ENCODE peak calls at places on chromosomes 11 and 22, in five cellular contexts. T is IMR-90, R is H9, P is mesenchymal stem cell, J is neuronal stem cell. V is an unnamed sample.
A peak's percentile ranks its signal among the peaks of the same experiment; 100 is the strongest.

GRCh38 chr11:126355324-126355925 is at the start of gene ST3GAL4:
- DNase-seq in R (peak; percentile 90), J (peak; percentile 82), P (peak; percentile 68), T (peak; percentile 52), V (no peak)

GRCh38 chr11:3164138-3164539 is 971 bp downstream of the OSBPL5 start:
- DNase-seq in J (no peak), P (no peak), R (no peak), T (no peak), V (no peak)

GRCh38 chr11:17978553-17979287 is 34.1 kb downstream of the SERGEF start:
- DNase-seq in P (peak; percentile 57), J (peak; percentile 39), R (peak; percentile 75), T (peak; percentile 53), V (peak; percentile 73)

GRCh38 chr22:30823015-30823370 is 128.3 kb downstream of the OSBP2 start:
- DNase-seq in T (no peak), P (no peak), J (no peak), R (peak; percentile 50), V (no peak)

GRCh38 chr22:50292643-50293440 is 14.6 kb downstream of the PLXNB2 start:
- DNase-seq in J (no peak), P (no peak), T (no peak), R (no peak), V (peak; percentile 88)

GRCh38 chr11:396948-397548 is 3.0 kb downstream of the PKP3 start:
- DNase-seq in P (no peak), R (no peak), T (peak; percentile 36), J (no peak), V (peak; percentile 65)

GRCh38 chr11:88482871-88483301 is 145.3 kb upstream of the CTSC start:
- DNase-seq in T (peak; percentile 65), R (no peak), P (no peak), J (no peak), V (peak; percentile 58)

GRCh38 chr11:34650528-34650927 is 29.6 kb downstream of the EHF start:
- DNase-seq in R (no peak), J (no peak), T (peak; percentile 22), P (no peak), V (no peak)

GRCh38 chr22:50268655-50269113 is 1.5 kb downstream of the MAPK11 start:
- DNase-seq in J (no peak), T (no peak), R (no peak), P (no peak), V (no peak)

GRCh38 chr11:65429724-65430405 is 7.3 kb downstream of the NEAT1 start:
- DNase-seq in P (peak; percentile 90), J (no peak), R (no peak), T (peak; percentile 80), V (peak; percentile 77)

GRCh38 chr22:19659805-19660345 is 54.4 kb upstream of the SEPTIN5 start:
- DNase-seq in T (no peak), P (no peak), J (no peak), R (no peak), V (no peak)

GRCh38 chr11:14376920-14377319 is 17.9 kb upstream of the RRAS2 start:
- DNase-seq in J (no peak), R (no peak), T (no peak), P (no peak), V (peak; percentile 28)

GRCh38 chr11:64722141-64723050 is 601 bp downstream of the NRXN2 start:
- DNase-seq in R (no peak), T (no peak), P (no peak), J (no peak), V (no peak)

GRCh38 chr11:113632981-113633380 is 73.1 kb downstream of the TMPRSS5 start:
- DNase-seq in P (no peak), R (no peak), J (no peak), T (no peak), V (no peak)

GRCh38 chr11:122176651-122177050 is 60.6 kb upstream of the BLID start:
- DNase-seq in J (no peak), R (no peak), P (no peak), T (no peak), V (no peak)

GRCh38 chr11:101707477-101707876 is 123.7 kb upstream of the TRPC6 start:
- DNase-seq in J (no peak), R (peak; percentile 32), T (no peak), P (no peak), V (peak; percentile 56)

GRCh38 chr11:101706541-101706940 is 122.7 kb upstream of the TRPC6 start:
- DNase-seq in J (no peak), R (no peak), P (peak; percentile 81), T (peak; percentile 83), V (peak; percentile 81)

GRCh38 chr11:101706015-101706414 is 122.2 kb upstream of the TRPC6 start:
- DNase-seq in T (peak; percentile 54), J (no peak), R (no peak), P (peak; percentile 30), V (no peak)
- H2AK5ac ChIP-seq in T (peak overlapping the region; percentile 84), J (no peak overlapping the region), R (no peak overlapping the region), P (no peak overlapping the region), V (no peak overlapping the region)

GRCh38 chr11:73814812-73815211 is 27.1 kb downstream of the MRPL48 start:
- DNase-seq in T (no peak), P (no peak), R (no peak), J (no peak), V (no peak)

GRCh38 chr11:73818838-73819237 is 31.2 kb downstream of the MRPL48 start:
- DNase-seq in R (no peak), P (peak; percentile 63), T (peak; percentile 55), J (no peak), V (no peak)
- H4K8ac ChIP-seq in R (no peak overlapping the region), P (no peak overlapping the region), T (no peak overlapping the region), J (no peak overlapping the region), V (no peak overlapping the region)

DNA sequence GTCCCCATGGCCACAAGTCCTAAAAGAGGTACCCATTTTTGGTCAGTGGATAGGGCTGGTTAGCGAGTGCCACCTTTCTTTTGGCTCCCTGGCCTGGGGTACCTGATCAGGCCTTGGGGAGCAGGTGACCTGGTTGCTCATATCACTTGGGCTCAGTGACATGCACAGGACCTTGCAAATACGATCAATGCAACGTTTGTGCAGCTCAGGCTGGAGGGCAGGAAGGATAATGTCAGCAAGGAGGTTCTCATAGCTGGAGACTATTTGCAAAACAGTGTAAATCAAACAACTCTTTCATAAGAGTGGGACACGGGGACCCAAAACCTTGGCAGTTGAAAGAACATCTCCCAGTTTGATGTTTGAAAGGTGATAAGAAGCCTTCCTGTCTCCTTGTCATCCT is 127.4 kb upstream of the CADM1 start:
- DNase-seq in R (no peak), J (no peak), T (no peak), P (no peak), V (no peak)
- H3K4ac ChIP-seq in R (no peak overlapping the region), J (no peak overlapping the region), T (no peak overlapping the region), P (no peak overlapping the region), V (no peak overlapping the region)

GRCh38 chr11:117169726-117170125 is 8.8 kb upstream of the SIDT2 start:
- DNase-seq in P (no peak), T (no peak), J (no peak), R (no peak), V (no peak)
- H2AK5ac ChIP-seq in P (no peak overlapping the region), T (no peak overlapping the region), J (no peak overlapping the region), R (no peak overlapping the region), V (no peak overlapping the region)

DNA sequence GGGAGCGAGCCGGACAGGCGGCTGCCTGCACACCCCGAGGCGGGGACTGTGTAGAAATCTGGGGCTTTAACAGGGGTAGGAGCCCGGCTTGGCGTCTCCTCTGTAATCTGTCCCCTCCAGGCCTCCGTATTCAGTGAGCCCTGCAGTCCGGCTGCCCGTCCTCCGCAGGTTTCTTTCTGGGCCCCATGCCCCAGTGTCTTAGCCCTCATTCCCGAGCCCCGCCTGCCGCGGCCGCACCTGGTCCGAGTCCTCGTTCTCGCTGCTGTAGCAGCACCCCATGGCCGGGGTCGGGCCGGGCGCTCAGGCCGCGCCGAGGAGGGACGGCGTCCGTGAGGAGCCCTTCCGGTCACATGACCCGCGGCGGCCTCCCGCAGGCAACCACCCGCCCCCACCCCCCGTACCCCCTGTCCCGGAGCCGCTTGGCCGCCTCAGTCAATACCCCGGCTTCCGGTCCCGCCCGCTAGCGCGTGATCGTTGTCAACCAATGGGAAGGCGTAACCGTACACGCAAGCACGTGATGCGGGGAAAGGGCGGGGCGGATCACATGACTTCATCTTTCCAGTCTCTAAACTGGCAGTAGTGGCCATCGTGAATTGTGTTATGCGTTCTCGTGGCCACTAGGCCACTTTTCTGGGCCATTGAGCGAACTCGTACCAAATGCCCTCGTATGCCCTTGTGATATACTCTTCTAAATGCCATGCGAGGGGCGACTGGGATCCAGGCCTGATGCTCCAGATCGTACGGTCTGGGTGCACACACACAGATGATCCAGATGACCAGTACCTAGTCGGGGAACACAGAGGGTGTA is at the start of gene LAMTOR1:
- DNase-seq in T (peak; percentile 99), J (peak; percentile 96), P (peak; percentile 99), R (peak; percentile 99), V (peak; percentile 100)
- H4K8ac ChIP-seq in T (peak within 1 kb of the TSS; percentile 86), J (no peak within 1 kb of the TSS), P (peak within 1 kb of the TSS; percentile 99), R (no peak within 1 kb of the TSS), V (peak within 1 kb of the TSS; percentile 97)

GRCh38 chr11:8757047-8757446 is 74.5 kb downstream of the RPL27A start:
- DNase-seq in T (peak; percentile 57), P (no peak), R (no peak), J (no peak), V (peak; percentile 60)
- H3K4ac ChIP-seq in T (peak overlapping the region; percentile 1), P (no peak overlapping the region), R (no peak overlapping the region), J (no peak overlapping the region), V (no peak overlapping the region)

GRCh38 chr11:12815150-12815523 is 140.9 kb downstream of the TEAD1 start:
- DNase-seq in P (no peak), T (no peak), R (no peak), J (no peak), V (no peak)
- H2AK5ac ChIP-seq in P (no peak overlapping the region), T (peak overlapping the region; percentile 62), R (no peak overlapping the region), J (no peak overlapping the region), V (no peak overlapping the region)

GRCh38 chr22:23272371-23272770 is 92.1 kb downstream of the BCR start:
- DNase-seq in R (no peak), T (no peak), J (no peak), P (no peak), V (no peak)

GRCh38 chr22:23271597-23271908 is 91.2 kb downstream of the BCR start:
- DNase-seq in J (no peak), R (no peak), T (no peak), P (no peak), V (no peak)

GRCh38 chr22:23273445-23274145 is 93.3 kb downstream of the BCR start:
- DNase-seq in R (no peak), P (no peak), J (no peak), T (no peak), V (no peak)

GRCh38 chr22:23274146-23274526 is 93.8 kb downstream of the BCR start:
- DNase-seq in R (no peak), J (no peak), P (no peak), T (no peak), V (no peak)

GRCh38 chr22:23272834-23273233 is 92.5 kb downstream of the BCR start:
- DNase-seq in P (no peak), J (no peak), T (no peak), R (no peak), V (no peak)
- H4K8ac ChIP-seq in P (no peak overlapping the region), J (no peak overlapping the region), T (no peak overlapping the region), R (no peak overlapping the region), V (no peak overlapping the region)

GRCh38 chr11:47123094-47123493 is 53.6 kb downstream of the ARFGAP2 start:
- DNase-seq in P (no peak), T (no peak), R (no peak), J (no peak), V (no peak)

GRCh38 chr11:47124675-47125074 is 52.0 kb downstream of the ARFGAP2 start:
- DNase-seq in P (no peak), J (no peak), T (no peak), R (no peak), V (no peak)

GRCh38 chr11:47121056-47121455 is 55.6 kb downstream of the ARFGAP2 start:
- DNase-seq in P (no peak), T (no peak), R (no peak), J (no peak), V (no peak)

GRCh38 chr11:47125083-47125482 is 51.6 kb downstream of the ARFGAP2 start:
- DNase-seq in T (no peak), J (no peak), R (no peak), P (no peak), V (no peak)

GRCh38 chr11:47121731-47122130 is 54.9 kb downstream of the ARFGAP2 start:
- DNase-seq in P (no peak), R (no peak), J (no peak), T (no peak), V (no peak)
- H3K4ac ChIP-seq in P (no peak overlapping the region), R (no peak overlapping the region), J (no peak overlapping the region), T (no peak overlapping the region), V (no peak overlapping the region)